ENCODE peak calls at places on chromosomes 13 and 19, in six cellular contexts. G, R, T, N, H and U are unnamed samples.

GRCh38 chr19:54254195-54254906 is 2.7 kb downstream of the LILRB5 start:
- DNase-seq in G (no peak), N (no peak), R (no peak), H (no peak), T (no peak), U (no peak)

GRCh38 chr13:79512950-79513349 is 32.0 kb downstream of the NDFIP2 start:
- DNase-seq in H (no peak), N (no peak), T (no peak), R (no peak), G (no peak), U (no peak)

GRCh38 chr19:49473868-49474544 is at the start of gene FLT3LG:
- DNase-seq in G (peak; percentile 82), T (peak; percentile 88), R (peak; percentile 9), H (no peak), N (peak; percentile 62), U (no peak)

GRCh38 chr13:41071775-41072174 is 10.5 kb downstream of the WBP4 start:
- DNase-seq in N (no peak), H (no peak), R (no peak), G (no peak), T (no peak), U (no peak)

GRCh38 chr19:44025217-44025936 is at the start of gene ZNF222:
- DNase-seq in G (peak; percentile 47), H (peak; percentile 43), N (peak; percentile 59), R (peak; percentile 40), T (peak; percentile 92), U (peak; percentile 64)

GRCh38 chr19:48672994-48673393 is at the start of gene NTN5:
- DNase-seq in G (no peak), H (no peak), T (no peak), R (no peak), N (no peak), U (no peak)

GRCh38 chr13:95956589-95957148 is 96.5 kb downstream of the UGGT2 start:
- DNase-seq in G (no peak), H (no peak), N (no peak), R (no peak), T (no peak), U (no peak)

GRCh38 chr19:13099073-13099999 is 3.3 kb downstream of the LYL1 start:
- DNase-seq in H (no peak), R (no peak), G (no peak), N (peak; percentile 66), T (peak; percentile 89), U (no peak)

GRCh38 chr19:996051-996838 is 4.0 kb upstream of the GRIN3B start:
- DNase-seq in R (peak; percentile 62), G (peak; percentile 21), H (no peak), N (no peak), T (no peak), U (no peak)

GRCh38 chr19:5943623-5944022 is 29.6 kb downstream of the CAPS start:
- DNase-seq in T (no peak), N (no peak), R (no peak), H (no peak), G (no peak), U (no peak)

GRCh38 chr19:52464798-52465470 is 11.6 kb downstream of the ZNF578 start:
- DNase-seq in G (no peak), R (peak; percentile 10), H (no peak), N (peak; percentile 42), T (no peak), U (peak; percentile 42)